ENCODE peak calls at places on chromosome 3, in six cellular contexts. Q, K, C, F, W and J are unnamed samples.
A peak's percentile ranks its signal among the peaks of the same experiment; 100 is the strongest.

GRCh38 chr3:25604107-25604805 is 60.5 kb downstream of the TOP2B start:
- DNase-seq in W (no peak), K (no peak), Q (no peak), F (no peak), C (peak; percentile 95), J (no peak)

GRCh38 chr3:55630280-55630920 is 143.3 kb upstream of the WNT5A start:
- DNase-seq in C (no peak), Q (no peak), K (no peak), W (no peak), F (no peak), J (no peak)

GRCh38 chr3:12813967-12814366 is 17.5 kb downstream of the CAND2 start:
- DNase-seq in C (no peak), W (no peak), K (no peak), F (no peak), Q (no peak), J (no peak)

GRCh38 chr3:138325990-138326389 is 3.7 kb downstream of the NME9 start:
- DNase-seq in C (peak; percentile 4), Q (no peak), F (no peak), K (no peak), W (no peak), J (no peak)

GRCh38 chr3:33433843-33434242 is 6.4 kb downstream of the UBP1 start:
- DNase-seq in Q (no peak), F (no peak), C (no peak), K (no peak), W (no peak), J (no peak)

GRCh38 chr3:58924581-58924980 is 125.2 kb downstream of the CFAP20DC start:
- DNase-seq in W (no peak), K (no peak), F (no peak), C (no peak), Q (no peak), J (no peak)

GRCh38 chr3:78645628-78646310 is 1122.0 kb downstream of the ROBO1 start:
- DNase-seq in W (no peak), C (peak; percentile 84), F (no peak), K (peak; percentile 28), Q (no peak), J (no peak)

GRCh38 chr3:155076888-155077287 is 3.2 kb upstream of the MME start:
- DNase-seq in C (no peak), W (no peak), K (no peak), F (no peak), Q (no peak), J (no peak)

GRCh38 chr3:59456852-59457485 is 407.1 kb upstream of the CFAP20DC start:
- DNase-seq in K (no peak), C (no peak), Q (no peak), F (no peak), W (no peak), J (no peak)

GRCh38 chr3:61237858-61238257 is 13.4 kb downstream of the FHIT start:
- DNase-seq in W (no peak), F (no peak), Q (no peak), K (no peak), C (no peak), J (no peak)

GRCh38 chr3:171967932-171968678 is 71.3 kb upstream of the FNDC3B start:
- DNase-seq in C (peak; percentile 63), K (no peak), W (no peak), F (no peak), Q (peak; percentile 65), J (no peak)
- H3K27ac ChIP-seq in C (no peak overlapping the region), K (no peak overlapping the region), W (no peak overlapping the region), F (no peak overlapping the region), Q (no peak overlapping the region), J (no peak overlapping the region)

DNA sequence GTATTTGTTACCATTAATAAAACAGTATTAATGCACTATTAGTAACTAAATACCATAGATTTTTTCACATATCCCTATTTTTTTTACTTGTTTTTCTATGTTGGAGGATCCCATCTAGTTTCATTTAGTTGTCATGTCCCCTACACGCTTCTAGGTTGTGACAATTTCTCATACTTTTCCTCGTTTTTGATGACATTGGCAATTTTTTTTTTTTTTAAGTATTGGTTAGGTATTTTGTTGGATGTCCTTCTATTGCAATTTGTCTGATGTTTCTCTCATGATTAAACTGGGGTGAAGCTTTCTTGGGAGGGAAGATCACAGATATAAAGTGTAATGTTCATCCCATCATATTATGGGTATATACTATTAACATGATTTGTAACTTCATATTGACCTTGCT is 409.1 kb upstream of the CNTN6 start:
- DNase-seq in Q (no peak), K (no peak), C (no peak), W (no peak), F (no peak), J (no peak)
- H3K9me3 ChIP-seq in Q (no peaks in the 10 kb centered on the region), K (no peaks in the 10 kb centered on the region), C (no peaks in the 10 kb centered on the region), W (no peaks in the 10 kb centered on the region), F (no peaks in the 10 kb centered on the region), J (no peaks in the 10 kb centered on the region)

GRCh38 chr3:48275292-48276027 is 34.6 kb downstream of the ZNF589 start:
- DNase-seq in W (no peak), C (peak; percentile 9), F (no peak), Q (no peak), K (no peak), J (no peak)
- H3K27ac ChIP-seq in W (no peak overlapping the region), C (no peak overlapping the region), F (no peak overlapping the region), Q (no peak overlapping the region), K (no peak overlapping the region), J (no peak overlapping the region)

GRCh38 chr3:791442-791841 is 301.4 kb upstream of the CNTN6 start:
- DNase-seq in K (no peak), W (no peak), Q (no peak), C (no peak), F (no peak), J (no peak)
- H3K9me3 ChIP-seq in K (peaks cover 17% of the 10 kb centered on the region), W (no peaks in the 10 kb centered on the region), Q (no peaks in the 10 kb centered on the region), C (peaks cover 13% of the 10 kb centered on the region), F (no peaks in the 10 kb centered on the region), J (no peaks in the 10 kb centered on the region)

GRCh38 chr3:8499181-8499611 is 2.4 kb upstream of the LMCD1 start:
- DNase-seq in W (no peak), Q (no peak), K (no peak), F (no peak), C (no peak), J (no peak)

GRCh38 chr3:8503461-8503860 is 1.8 kb downstream of the LMCD1 start:
- DNase-seq in C (no peak), K (no peak), F (no peak), W (no peak), Q (no peak), J (no peak)

GRCh38 chr3:8501388-8502131 is at the start of gene LMCD1:
- DNase-seq in F (peak; percentile 96), Q (peak; percentile 98), K (peak; percentile 83), C (peak; percentile 97), W (peak; percentile 97), J (peak; percentile 66)

GRCh38 chr3:8500208-8500961 is 1.2 kb upstream of the LMCD1 start:
- DNase-seq in C (peak; percentile 44), Q (no peak), K (no peak), W (no peak), F (no peak), J (no peak)

GRCh38 chr3:8500966-8501365 is 657 bp upstream of the LMCD1 start:
- DNase-seq in C (no peak), F (no peak), Q (no peak), W (no peak), K (no peak), J (no peak)
- H3K27ac ChIP-seq in C (peak overlapping the region; percentile 95), F (peak overlapping the region; percentile 84), Q (peak overlapping the region; percentile 74), W (peak overlapping the region; percentile 82), K (no peak overlapping the region), J (no peak overlapping the region)

DNA sequence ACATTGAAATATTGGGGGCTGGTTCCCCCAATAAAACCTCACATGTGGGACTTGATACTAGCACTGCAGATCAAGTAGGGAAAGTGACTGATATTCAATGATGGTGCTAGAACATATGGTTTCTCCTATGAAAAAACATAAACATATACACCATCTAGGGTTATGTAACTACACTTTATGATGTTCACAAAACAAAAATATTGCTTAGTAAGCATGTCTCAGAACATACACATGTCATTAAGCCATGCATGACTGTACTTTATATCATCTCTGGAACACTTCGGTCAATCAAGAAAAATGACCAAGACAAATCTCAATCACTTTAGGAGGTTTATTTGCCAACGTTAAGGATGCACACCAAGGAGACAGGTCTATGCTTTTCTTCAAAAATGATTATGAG is 57.4 kb downstream of the ZNF717 start:
- DNase-seq in W (no peak), F (no peak), K (no peak), Q (no peak), C (no peak), J (no peak)
- H3K9me3 ChIP-seq in W (peaks cover 95% of the 10 kb centered on the region), F (peaks cover 83% of the 10 kb centered on the region), K (no peaks in the 10 kb centered on the region), Q (peaks cover 16% of the 10 kb centered on the region), C (peaks cover 92% of the 10 kb centered on the region), J (peaks cover 90% of the 10 kb centered on the region)